ENCODE peak calls at places on chromosomes 5 and 9, in six cellular contexts. X is bronchial epithelial cell, O is spleen, L is GM10248, D is upper lobe of left lung, M is AG09309. T is an unnamed sample.

GRCh38 chr9:92165472-92165871 is 50.3 kb upstream of the SPTLC1 start:
- DNase-seq in X (no peak), O (no peak), L (no peak), D (no peak), M (no peak), T (no peak)

GRCh38 chr9:27194401-27195091 is 85.5 kb downstream of the TEK start:
- DNase-seq in X (peak; percentile 76), O (no peak), L (no peak), D (no peak), M (peak; percentile 66), T (no peak)

GRCh38 chr9:93662952-93663572 is 86.7 kb downstream of the PHF2 start:
- DNase-seq in X (no peak), O (no peak), L (no peak), D (no peak), M (no peak), T (no peak)

GRCh38 chr5:123452401-123452800 is 29.2 kb upstream of the CEP120 start:
- DNase-seq in X (no peak), O (no peak), L (no peak), D (no peak), M (no peak), T (no peak)

GRCh38 chr5:157100140-157100679 is 8.6 kb downstream of the HAVCR2 start:
- DNase-seq in X (no peak), O (no peak), L (no peak), D (peak; percentile 27), M (peak; percentile 25), T (no peak)

GRCh38 chr5:167412506-167412905 is 878.9 kb upstream of the WWC1 start:
- DNase-seq in X (no peak), O (no peak), L (no peak), D (no peak), M (no peak), T (no peak)

GRCh38 chr9:117682955-117683710 is 21.1 kb upstream of the TLR4 start:
- DNase-seq in X (peak; percentile 63), O (no peak), L (no peak), D (no peak), M (no peak), T (no peak)

GRCh38 chr9:116101516-116101915 is 52.1 kb upstream of the PAPPA start:
- DNase-seq in X (peak; percentile 99), O (no peak), L (no peak), D (no peak), M (no peak), T (no peak)

GRCh38 chr5:37709020-37709419 is 130.8 kb downstream of the GDNF start:
- DNase-seq in X (no peak), O (no peak), L (no peak), D (no peak), M (no peak), T (no peak)

GRCh38 chr5:26647781-26648180 is 390.6 kb downstream of the CDH9 start:
- DNase-seq in X (no peak), O (no peak), L (no peak), D (no peak), M (no peak), T (no peak)

GRCh38 chr9:113483676-113484257 is 20.2 kb downstream of the RGS3 start:
- DNase-seq in X (no peak), O (no peak), L (no peak), D (no peak), M (no peak), T (no peak)

GRCh38 chr5:88060194-88060593 is 208.5 kb downstream of the TMEM161B start:
- DNase-seq in X (no peak), O (no peak), L (no peak), D (no peak), M (no peak), T (no peak)

GRCh38 chr9:109166771-109167601 is at the start of gene FRRS1L:
- DNase-seq in X (no peak), O (no peak), L (no peak), D (no peak), M (no peak), T (peak; percentile 36)

GRCh38 chr5:150510460-150511263 is 2.7 kb downstream of the NDST1 start:
- DNase-seq in X (no peak), O (no peak), L (no peak), D (peak; percentile 83), M (no peak), T (no peak)

GRCh38 chr5:82497242-82497641 is 219.1 kb upstream of the RPS23 start:
- DNase-seq in X (no peak), O (no peak), L (no peak), D (no peak), M (no peak), T (no peak)

GRCh38 chr9:136947955-136948510 is 3.0 kb downstream of the C8G start:
- DNase-seq in X (peak; percentile 29), O (peak; percentile 85), L (no peak), D (peak; percentile 72), M (peak; percentile 17), T (no peak)

GRCh38 chr9:22237497-22238363 is 208.9 kb upstream of the DMRTA1 start:
- DNase-seq in X (peak; percentile 89), O (no peak), L (no peak), D (no peak), M (no peak), T (no peak)

GRCh38 chr5:152650413-152650812 is 245.3 kb upstream of the NMUR2 start:
- DNase-seq in X (no peak), O (no peak), L (no peak), D (no peak), M (no peak), T (no peak)

GRCh38 chr9:100104314-100104713 is 5.3 kb downstream of the INVS start:
- DNase-seq in X (peak; percentile 93), O (no peak), L (no peak), D (no peak), M (no peak), T (no peak)

DNA sequence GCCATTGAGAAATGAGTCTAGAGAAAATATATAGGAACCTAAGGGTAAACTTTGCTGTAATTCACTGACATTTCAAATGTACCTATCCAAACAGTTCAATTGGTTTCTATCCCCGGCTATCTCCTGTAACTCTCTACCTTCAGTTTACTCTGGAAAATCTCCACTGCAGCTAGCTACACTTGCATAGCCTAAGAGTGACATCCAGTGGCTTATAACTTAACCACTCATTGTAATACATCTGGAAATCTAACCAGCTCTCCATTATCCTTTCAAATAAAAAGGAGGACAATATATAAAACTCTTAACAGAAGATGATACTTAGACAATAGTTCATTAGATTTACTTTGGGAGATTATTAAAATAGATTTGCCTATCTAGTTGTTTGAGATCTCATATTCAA is 35.3 kb upstream of the SPDL1 start:
- DNase-seq in X (peak; percentile 57), O (no peak), L (no peak), D (no peak), M (peak; percentile 21), T (no peak)
- TF ChIP-seq CTCF in X (peak; percentile 40), O (no peak), L (no peak), D (no peak), M (peak; percentile 63), T (no peak)

DNA sequence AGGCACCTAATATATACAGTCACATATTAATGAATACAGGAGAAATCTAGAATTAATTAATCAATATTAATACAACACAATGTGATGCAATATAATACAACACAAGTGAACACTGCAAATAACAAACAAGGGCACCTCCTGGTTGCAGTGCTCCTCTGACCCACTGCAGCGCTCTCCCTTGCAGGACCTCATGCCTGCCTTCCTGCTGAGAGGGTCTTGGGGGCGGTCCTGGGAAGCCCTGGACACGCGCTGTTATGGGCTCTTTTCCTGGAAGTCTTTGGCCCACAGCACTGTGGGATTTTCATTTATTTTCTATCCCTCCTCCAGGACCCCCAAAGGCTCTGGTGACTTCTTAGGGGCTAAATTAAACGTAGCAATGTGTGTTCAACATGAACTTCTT is 485.8 kb downstream of the IRX1 start:
- DNase-seq in X (no peak), O (no peak), L (no peak), D (no peak), M (no peak), T (no peak)
- TF ChIP-seq CTCF in X (no peak), O (no peak), L (no peak), D (no peak), M (no peak), T (no peak)

GRCh38 chr9:14547245-14548060 is 145.8 kb downstream of the ZDHHC21 start:
- DNase-seq in X (no peak), O (no peak), L (no peak), D (no peak), M (no peak), T (no peak)
- TF ChIP-seq CTCF in X (no peak), O (no peak), L (no peak), D (no peak), M (no peak), T (no peak)

GRCh38 chr5:79105868-79106267 is 5.7 kb upstream of the BHMT start:
- DNase-seq in X (no peak), O (no peak), L (no peak), D (no peak), M (no peak), T (no peak)
- TF ChIP-seq CTCF in X (no peak), O (no peak), L (no peak), D (no peak), M (no peak), T (peak; percentile 13)

GRCh38 chr5:41232797-41233196 is 19.5 kb upstream of the C6 start:
- DNase-seq in X (no peak), O (no peak), L (no peak), D (no peak), M (no peak), T (no peak)
- TF ChIP-seq CTCF in X (no peak), O (no peak), L (no peak), D (no peak), M (no peak), T (no peak)

T was measured in mesothelial cell of epicardium.